ENCODE peak calls at places on chromosomes 7 and 10, in five cellular contexts. P, X, N, S and G are unnamed samples.

GRCh38 chr7:94580601-94581000 is 71.0 kb downstream of the CASD1 start:
- ATAC-seq in P (no peak), N (no peak), S (no peak), X (no peak), G (peak; percentile 31)

GRCh38 chr7:80622531-80622930 is 15.9 kb upstream of the CD36 start:
- ATAC-seq in X (no peak), P (no peak), S (no peak), N (no peak), G (no peak)

GRCh38 chr10:50322075-50322474 is 70.8 kb upstream of the ASAH2 start:
- ATAC-seq in P (no peak), X (no peak), N (no peak), S (no peak), G (no peak)

GRCh38 chr10:117667831-117668230 is 125.3 kb downstream of the EMX2 start:
- ATAC-seq in N (no peak), X (no peak), S (no peak), P (no peak), G (no peak)

GRCh38 chr7:87330942-87331341 is 14.5 kb upstream of the CROT start:
- ATAC-seq in X (no peak), P (no peak), N (no peak), S (no peak), G (no peak)

GRCh38 chr10:13276749-13277394 is 23.0 kb downstream of the PHYH start:
- ATAC-seq in N (no peak), S (no peak), P (no peak), X (no peak), G (no peak)

GRCh38 chr7:16982640-16983103 is 100.9 kb upstream of the AGR3 start:
- ATAC-seq in N (no peak), X (no peak), P (peak; percentile 45), S (no peak), G (no peak)

GRCh38 chr10:49679480-49679893 is at the start of gene C10orf53:
- ATAC-seq in S (no peak), N (peak; percentile 95), P (peak; percentile 79), X (no peak), G (no peak)

DNA sequence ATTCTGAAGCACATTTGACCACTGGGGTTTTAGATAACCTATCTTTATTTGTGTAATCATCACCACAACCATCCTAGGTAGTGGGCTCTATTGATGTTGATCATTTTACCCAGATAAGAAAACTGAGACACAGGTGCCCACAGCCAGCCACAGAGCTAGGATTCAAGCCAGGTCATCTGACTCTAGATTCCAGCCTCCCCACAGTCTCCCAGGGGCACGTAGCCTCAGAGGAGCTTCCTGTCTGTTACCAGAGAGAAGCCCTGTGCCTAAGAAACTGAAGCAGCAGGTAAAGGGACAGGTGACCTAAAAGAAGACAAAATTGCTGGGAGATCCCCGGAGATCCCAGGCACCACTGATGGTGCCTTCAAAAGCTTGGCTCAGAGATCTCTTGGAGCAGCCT is 55.8 kb downstream of the ALOX5 start:
- ATAC-seq in N (no peak), S (no peak), P (no peak), X (no peak), G (no peak)
- H3K4me1 ChIP-seq in N (no peaks in the 10 kb centered on the region), S (peaks cover 15% of the 10 kb centered on the region), P (no peaks in the 10 kb centered on the region), X (no peaks in the 10 kb centered on the region), G (peaks cover 17% of the 10 kb centered on the region)

GRCh38 chr7:148877517-148877916 is 6.6 kb downstream of the EZH2 start:
- ATAC-seq in P (no peak), N (no peak), X (no peak), S (no peak), G (no peak)
- H3K4me1 ChIP-seq in P (no peaks in the 10 kb centered on the region), N (no peaks in the 10 kb centered on the region), X (peaks cover 23% of the 10 kb centered on the region), S (peaks cover 5% of the 10 kb centered on the region), G (no peaks in the 10 kb centered on the region)

DNA sequence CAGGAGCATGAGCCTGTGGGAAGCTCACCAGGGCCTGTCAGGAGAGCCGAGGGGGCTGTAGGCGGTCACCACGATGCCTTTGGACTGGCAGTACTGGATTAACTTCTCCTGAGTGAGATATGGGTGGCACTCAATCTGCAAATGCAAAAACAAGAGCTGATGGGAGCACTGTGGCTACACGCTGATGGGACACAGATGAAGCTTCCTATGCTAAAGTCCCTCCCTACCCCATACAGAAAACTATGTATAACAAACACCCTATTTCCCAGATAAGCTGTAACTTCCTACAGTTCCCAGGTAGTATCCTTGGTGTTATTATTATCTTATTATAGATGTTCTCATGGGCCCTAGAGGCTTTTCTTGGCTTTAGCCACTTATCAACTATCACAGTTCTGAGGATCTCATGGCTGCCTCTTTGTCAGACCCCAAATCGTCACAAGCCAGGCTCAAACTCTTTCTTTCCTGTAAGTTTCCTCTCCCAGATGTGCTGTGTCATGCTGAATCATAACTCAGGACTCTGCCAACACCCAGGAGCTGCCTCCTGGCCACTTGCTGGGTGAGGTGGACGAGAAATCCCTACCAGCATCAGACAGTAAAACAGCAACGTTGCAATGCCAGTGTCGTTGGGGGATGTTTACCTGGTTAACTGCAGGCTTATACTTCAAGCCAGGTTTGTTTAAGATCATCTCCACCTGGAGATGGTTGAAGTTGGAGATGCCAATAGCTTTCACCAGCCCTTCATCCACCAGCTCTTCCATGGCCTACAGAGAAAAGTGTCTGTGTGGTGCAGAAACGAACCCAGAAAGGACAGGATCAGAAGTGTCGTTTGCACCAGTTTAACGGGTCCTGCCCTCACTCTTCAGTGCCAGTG is 10.3 kb downstream of the AKR1B1 start:
- ATAC-seq in S (peak; percentile 39), X (peak; percentile 66), P (no peak), N (no peak), G (no peak)
- H3K4me1 ChIP-seq in S (peaks cover 24% of the 10 kb centered on the region), X (no peaks in the 10 kb centered on the region), P (peaks cover 8% of the 10 kb centered on the region), N (peaks cover 44% of the 10 kb centered on the region), G (peaks cover 8% of the 10 kb centered on the region)

DNA sequence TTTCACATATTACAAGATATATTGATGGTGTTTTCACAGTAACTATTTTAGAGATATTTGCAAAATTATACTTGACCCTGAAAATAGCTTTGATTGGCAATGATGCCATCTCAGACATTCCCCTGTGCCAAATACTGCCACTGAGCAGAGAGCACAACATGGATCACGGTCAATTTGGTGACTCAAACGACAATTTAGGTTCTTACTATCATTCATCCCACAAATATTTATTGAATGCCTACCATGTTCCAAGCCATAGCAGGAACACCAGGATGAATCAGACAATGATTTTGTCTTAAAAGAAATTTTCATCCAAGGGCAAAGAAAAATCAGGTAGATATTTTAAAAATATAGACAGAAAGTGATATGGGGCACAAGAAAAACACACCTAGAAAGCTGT is 153.2 kb upstream of the ADO start:
- ATAC-seq in S (no peak), N (no peak), X (no peak), P (no peak), G (no peak)
- H3K4me1 ChIP-seq in S (no peaks in the 10 kb centered on the region), N (no peaks in the 10 kb centered on the region), X (no peaks in the 10 kb centered on the region), P (no peaks in the 10 kb centered on the region), G (no peaks in the 10 kb centered on the region)

DNA sequence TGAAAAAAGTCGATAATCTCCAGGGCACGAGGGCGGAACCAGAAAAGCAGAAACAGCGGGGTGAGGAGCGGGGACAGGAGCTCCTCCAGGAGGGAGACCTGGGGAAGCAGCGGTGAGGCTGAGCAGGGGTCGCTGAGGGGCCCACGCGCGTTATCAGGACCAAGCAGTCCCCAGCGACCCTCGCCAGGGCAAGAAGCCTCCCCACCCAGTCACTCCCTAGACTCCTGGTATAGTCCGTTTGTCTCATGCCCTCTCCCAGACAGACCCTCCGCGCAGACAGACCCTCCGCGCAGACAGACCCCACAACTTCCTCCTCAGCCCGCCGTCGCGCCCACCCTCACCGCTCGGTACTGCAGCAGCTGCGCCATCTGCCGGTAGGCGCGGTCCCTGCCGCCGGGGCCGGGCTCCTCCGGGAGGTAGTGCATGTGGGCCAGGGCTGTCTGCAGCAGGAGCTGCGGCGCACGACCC is 6.3 kb downstream of the ATG9B start:
- ATAC-seq in P (peak; percentile 52), N (peak; percentile 61), X (peak; percentile 88), S (peak; percentile 91), G (peak; percentile 72)
- H3K4me1 ChIP-seq in P (peaks cover 8% of the 10 kb centered on the region), N (peaks cover 15% of the 10 kb centered on the region), X (peaks cover 8% of the 10 kb centered on the region), S (peaks cover 24% of the 10 kb centered on the region), G (peaks cover 36% of the 10 kb centered on the region)

DNA sequence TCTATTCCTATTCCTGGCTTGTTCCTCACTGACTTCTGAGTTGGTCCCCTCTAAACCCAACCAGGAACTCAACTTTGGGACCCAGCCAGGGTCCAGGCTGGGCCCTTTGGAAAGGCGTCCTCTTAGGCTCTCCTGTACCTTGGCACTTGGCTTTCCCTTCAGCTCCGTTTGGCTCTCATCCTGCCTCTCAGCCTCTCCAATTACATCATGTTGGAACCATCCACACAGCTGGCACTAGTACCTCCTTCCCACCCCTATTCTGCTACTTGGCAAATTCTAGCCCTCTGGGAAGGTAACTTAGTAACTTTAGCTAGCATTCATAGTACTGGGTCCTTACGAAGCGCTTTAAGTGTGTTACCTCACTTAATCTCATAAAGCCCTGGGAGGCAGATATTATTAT is 205.3 kb upstream of the HABP2 start:
- ATAC-seq in S (no peak), P (peak; percentile 56), N (peak; percentile 93), X (no peak), G (no peak)
- H3K4me1 ChIP-seq in S (no peaks in the 10 kb centered on the region), P (peaks cover 3% of the 10 kb centered on the region), N (no peaks in the 10 kb centered on the region), X (no peaks in the 10 kb centered on the region), G (no peaks in the 10 kb centered on the region)

GRCh38 chr10:79136227-79137005 is 67.7 kb downstream of the ZMIZ1 start:
- ATAC-seq in X (no peak), N (no peak), S (no peak), P (no peak), G (no peak)
- H3K4me1 ChIP-seq in X (peaks cover 10% of the 10 kb centered on the region), N (peaks cover 94% of the 10 kb centered on the region), S (peaks cover 8% of the 10 kb centered on the region), P (peaks cover 68% of the 10 kb centered on the region), G (peaks cover 55% of the 10 kb centered on the region)

GRCh38 chr10:103761075-103761920 is 94.1 kb downstream of the SH3PXD2A start:
- ATAC-seq in P (no peak), S (peak; percentile 75), N (no peak), X (no peak), G (no peak)

GRCh38 chr10:103763374-103764202 is 91.8 kb downstream of the SH3PXD2A start:
- ATAC-seq in N (no peak), P (peak; percentile 6), X (no peak), S (no peak), G (no peak)

GRCh38 chr10:103762924-103763323 is 92.5 kb downstream of the SH3PXD2A start:
- ATAC-seq in S (no peak), N (no peak), X (no peak), P (no peak), G (no peak)

GRCh38 chr10:103764296-103765088 is 90.9 kb downstream of the SH3PXD2A start:
- ATAC-seq in S (no peak), N (no peak), P (no peak), X (no peak), G (no peak)

GRCh38 chr10:103762166-103762565 is 93.2 kb downstream of the SH3PXD2A start:
- ATAC-seq in S (no peak), X (no peak), N (no peak), P (no peak), G (no peak)
- H3K4me1 ChIP-seq in S (peaks cover 66% of the 10 kb centered on the region), X (peaks cover 41% of the 10 kb centered on the region), N (peaks cover 71% of the 10 kb centered on the region), P (peaks cover 40% of the 10 kb centered on the region), G (peaks cover 3% of the 10 kb centered on the region)